ENCODE peak calls at places on chromosome 1, in six cellular contexts. One of them, this sample, is unnamed.

GRCh38 chr1:204398197-204399125 is 13.2 kb downstream of the PPP1R15B start:
- DNase-seq in osteoblast: peak
- DNase-seq in Peyer's patch: peak
- DNase-seq in nephron progenitor cell: peak
- DNase-seq in fibroblast of villous mesenchyme: peak
- DNase-seq in GM13976: peak
- DNase-seq in this sample: peak

GRCh38 chr1:92475029-92475428 is 11.7 kb downstream of the GFI1 start:
- DNase-seq in osteoblast: no peak
- DNase-seq in Peyer's patch: no peak
- DNase-seq in nephron progenitor cell: no peak
- DNase-seq in fibroblast of villous mesenchyme: no peak
- DNase-seq in GM13976: no peak
- DNase-seq in this sample: no peak

GRCh38 chr1:206004821-206005220 is 1.6 kb upstream of the RAB7B start:
- DNase-seq in osteoblast: no peak
- DNase-seq in Peyer's patch: no peak
- DNase-seq in nephron progenitor cell: no peak
- DNase-seq in fibroblast of villous mesenchyme: no peak
- DNase-seq in GM13976: no peak
- DNase-seq in this sample: no peak

GRCh38 chr1:177948336-177948972 is 21.4 kb downstream of the SEC16B start:
- DNase-seq in osteoblast: no peak
- DNase-seq in Peyer's patch: no peak
- DNase-seq in nephron progenitor cell: peak
- DNase-seq in fibroblast of villous mesenchyme: peak
- DNase-seq in GM13976: peak
- DNase-seq in this sample: peak

GRCh38 chr1:246608616-246609376 is 42.5 kb downstream of the CNST start:
- DNase-seq in osteoblast: peak
- DNase-seq in Peyer's patch: peak
- DNase-seq in nephron progenitor cell: no peak
- DNase-seq in fibroblast of villous mesenchyme: peak
- DNase-seq in GM13976: peak
- DNase-seq in this sample: peak

GRCh38 chr1:16905112-16905855 is 9.5 kb downstream of the RNU1-2 start:
- DNase-seq in osteoblast: peak
- DNase-seq in Peyer's patch: peak
- DNase-seq in nephron progenitor cell: peak
- DNase-seq in fibroblast of villous mesenchyme: peak
- DNase-seq in GM13976: peak
- DNase-seq in this sample: peak

GRCh38 chr1:5730272-5731109 is 261.7 kb downstream of the NPHP4 start:
- DNase-seq in osteoblast: peak
- DNase-seq in Peyer's patch: peak
- DNase-seq in nephron progenitor cell: no peak
- DNase-seq in fibroblast of villous mesenchyme: no peak
- DNase-seq in GM13976: no peak
- DNase-seq in this sample: no peak

GRCh38 chr1:194289569-194290266 is 1103.3 kb upstream of the B3GALT2 start:
- DNase-seq in osteoblast: no peak
- DNase-seq in Peyer's patch: no peak
- DNase-seq in nephron progenitor cell: no peak
- DNase-seq in fibroblast of villous mesenchyme: no peak
- DNase-seq in GM13976: peak
- DNase-seq in this sample: no peak

GRCh38 chr1:3287656-3288160 is 166.8 kb upstream of the ARHGEF16 start:
- DNase-seq in osteoblast: no peak
- DNase-seq in Peyer's patch: no peak
- DNase-seq in nephron progenitor cell: no peak
- DNase-seq in fibroblast of villous mesenchyme: no peak
- DNase-seq in GM13976: no peak
- DNase-seq in this sample: no peak

GRCh38 chr1:47438321-47439150 is 692 bp downstream of the FOXD2 start:
- DNase-seq in osteoblast: peak
- DNase-seq in Peyer's patch: no peak
- DNase-seq in nephron progenitor cell: peak
- DNase-seq in fibroblast of villous mesenchyme: no peak
- DNase-seq in GM13976: no peak
- DNase-seq in this sample: no peak

GRCh38 chr1:37574834-37575479 is 18.2 kb downstream of the DNALI1 start:
- DNase-seq in osteoblast: no peak
- DNase-seq in Peyer's patch: no peak
- DNase-seq in nephron progenitor cell: no peak
- DNase-seq in fibroblast of villous mesenchyme: peak
- DNase-seq in GM13976: no peak
- DNase-seq in this sample: peak

GRCh38 chr1:157274698-157275534 is 136.7 kb upstream of the ETV3 start:
- DNase-seq in osteoblast: no peak
- DNase-seq in Peyer's patch: no peak
- DNase-seq in nephron progenitor cell: no peak
- DNase-seq in fibroblast of villous mesenchyme: peak
- DNase-seq in GM13976: no peak
- DNase-seq in this sample: peak

GRCh38 chr1:213973129-213973528 is 14.6 kb upstream of the PROX1 start:
- DNase-seq in osteoblast: no peak
- DNase-seq in Peyer's patch: no peak
- DNase-seq in nephron progenitor cell: no peak
- DNase-seq in fibroblast of villous mesenchyme: no peak
- DNase-seq in GM13976: no peak
- DNase-seq in this sample: no peak

GRCh38 chr1:9263984-9264929 is 28.4 kb upstream of the SPSB1 start:
- DNase-seq in osteoblast: peak
- DNase-seq in Peyer's patch: no peak
- DNase-seq in nephron progenitor cell: no peak
- DNase-seq in fibroblast of villous mesenchyme: no peak
- DNase-seq in GM13976: no peak
- DNase-seq in this sample: no peak

GRCh38 chr1:172826096-172826741 is 167.3 kb downstream of the FASLG start:
- DNase-seq in osteoblast: no peak
- DNase-seq in Peyer's patch: no peak
- DNase-seq in nephron progenitor cell: no peak
- DNase-seq in fibroblast of villous mesenchyme: peak
- DNase-seq in GM13976: no peak
- DNase-seq in this sample: peak

GRCh38 chr1:53725238-53725689 is 13.7 kb downstream of the GLIS1 start:
- DNase-seq in osteoblast: peak
- DNase-seq in Peyer's patch: no peak
- DNase-seq in nephron progenitor cell: peak
- DNase-seq in fibroblast of villous mesenchyme: peak
- DNase-seq in GM13976: no peak
- DNase-seq in this sample: no peak

GRCh38 chr1:67773462-67773861 is 59.8 kb downstream of the GNG12 start:
- DNase-seq in osteoblast: no peak
- DNase-seq in Peyer's patch: no peak
- DNase-seq in nephron progenitor cell: no peak
- DNase-seq in fibroblast of villous mesenchyme: no peak
- DNase-seq in GM13976: no peak
- DNase-seq in this sample: no peak

GRCh38 chr1:231807498-231807897 is 180.9 kb downstream of the DISC1 start:
- DNase-seq in osteoblast: no peak
- DNase-seq in Peyer's patch: no peak
- DNase-seq in nephron progenitor cell: no peak
- DNase-seq in fibroblast of villous mesenchyme: no peak
- DNase-seq in GM13976: no peak
- DNase-seq in this sample: no peak

GRCh38 chr1:59015708-59016107 is 231.9 kb upstream of the JUN start:
- DNase-seq in osteoblast: peak
- DNase-seq in Peyer's patch: no peak
- DNase-seq in nephron progenitor cell: no peak
- DNase-seq in fibroblast of villous mesenchyme: peak
- DNase-seq in GM13976: no peak
- DNase-seq in this sample: peak

GRCh38 chr1:100383743-100384405 is 31.6 kb downstream of the CDC14A start:
- DNase-seq in osteoblast: no peak
- DNase-seq in Peyer's patch: no peak
- DNase-seq in nephron progenitor cell: no peak
- DNase-seq in fibroblast of villous mesenchyme: no peak
- DNase-seq in GM13976: no peak
- DNase-seq in this sample: no peak

GRCh38 chr1:109239047-109239579 is 10.2 kb upstream of the CELSR2 start:
- DNase-seq in osteoblast: peak
- DNase-seq in Peyer's patch: no peak
- DNase-seq in nephron progenitor cell: no peak
- DNase-seq in fibroblast of villous mesenchyme: no peak
- DNase-seq in GM13976: no peak
- DNase-seq in this sample: no peak

GRCh38 chr1:109240158-109241152 is 8.9 kb upstream of the CELSR2 start:
- DNase-seq in osteoblast: peak
- DNase-seq in Peyer's patch: no peak
- DNase-seq in nephron progenitor cell: no peak
- DNase-seq in fibroblast of villous mesenchyme: peak
- DNase-seq in GM13976: no peak
- DNase-seq in this sample: peak

GRCh38 chr1:109241344-109241743 is 8.0 kb upstream of the CELSR2 start:
- DNase-seq in osteoblast: peak
- DNase-seq in Peyer's patch: no peak
- DNase-seq in nephron progenitor cell: no peak
- DNase-seq in fibroblast of villous mesenchyme: no peak
- DNase-seq in GM13976: no peak
- DNase-seq in this sample: no peak

GRCh38 chr1:109238382-109238781 is 11.0 kb upstream of the CELSR2 start:
- DNase-seq in osteoblast: no peak
- DNase-seq in Peyer's patch: no peak
- DNase-seq in nephron progenitor cell: no peak
- DNase-seq in fibroblast of villous mesenchyme: no peak
- DNase-seq in GM13976: no peak
- DNase-seq in this sample: no peak

GRCh38 chr1:109239580-109240068 is 9.7 kb upstream of the CELSR2 start:
- DNase-seq in osteoblast: peak
- DNase-seq in Peyer's patch: no peak
- DNase-seq in nephron progenitor cell: peak
- DNase-seq in fibroblast of villous mesenchyme: peak
- DNase-seq in GM13976: peak
- DNase-seq in this sample: peak
- TF ChIP-seq CTCF in osteoblast: peak
- TF ChIP-seq CTCF in Peyer's patch: no peak
- TF ChIP-seq CTCF in nephron progenitor cell: peak
- TF ChIP-seq CTCF in fibroblast of villous mesenchyme: peak
- TF ChIP-seq CTCF in GM13976: peak
- TF ChIP-seq CTCF in this sample: peak

DNA sequence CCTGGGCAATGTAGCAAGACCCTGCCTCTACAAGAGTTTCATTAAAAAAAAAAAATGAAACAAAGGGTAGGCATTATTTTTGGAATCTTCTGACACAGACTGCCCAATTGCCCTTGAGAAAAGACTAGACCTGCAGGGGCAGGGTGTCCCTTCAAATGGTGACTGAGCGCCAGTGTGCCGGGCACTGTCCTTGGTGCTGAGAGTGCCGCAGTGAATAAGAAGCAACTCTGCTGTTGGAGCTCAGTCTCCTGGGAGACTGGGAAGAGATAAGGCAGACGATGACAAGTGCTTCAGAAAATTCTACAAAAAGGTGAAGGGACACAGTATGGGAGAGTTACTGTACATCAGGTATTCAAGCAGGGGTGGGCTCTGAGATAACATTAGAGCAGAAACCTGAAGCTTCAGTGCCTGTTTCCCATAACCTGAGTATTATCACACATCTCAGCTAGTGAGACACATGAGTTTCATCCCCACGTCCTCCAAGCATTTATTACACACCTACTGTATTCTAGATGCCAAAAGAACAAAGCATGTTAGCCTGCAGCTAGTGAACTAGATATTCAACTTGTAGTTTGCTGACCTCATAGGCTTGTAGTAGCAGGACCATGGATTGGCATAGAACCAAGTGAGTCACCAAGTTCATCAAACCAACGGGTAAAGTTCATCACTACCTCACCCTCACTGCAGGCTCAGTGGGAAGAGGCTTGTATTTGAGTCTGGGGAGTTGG is 18.4 kb upstream of the RPL11 start:
- DNase-seq in osteoblast: peak
- DNase-seq in Peyer's patch: no peak
- DNase-seq in nephron progenitor cell: peak
- DNase-seq in fibroblast of villous mesenchyme: peak
- DNase-seq in GM13976: peak
- DNase-seq in this sample: peak
- TF ChIP-seq CTCF in osteoblast: no peak
- TF ChIP-seq CTCF in Peyer's patch: no peak
- TF ChIP-seq CTCF in nephron progenitor cell: no peak
- TF ChIP-seq CTCF in fibroblast of villous mesenchyme: no peak
- TF ChIP-seq CTCF in GM13976: no peak
- TF ChIP-seq CTCF in this sample: peak

DNA sequence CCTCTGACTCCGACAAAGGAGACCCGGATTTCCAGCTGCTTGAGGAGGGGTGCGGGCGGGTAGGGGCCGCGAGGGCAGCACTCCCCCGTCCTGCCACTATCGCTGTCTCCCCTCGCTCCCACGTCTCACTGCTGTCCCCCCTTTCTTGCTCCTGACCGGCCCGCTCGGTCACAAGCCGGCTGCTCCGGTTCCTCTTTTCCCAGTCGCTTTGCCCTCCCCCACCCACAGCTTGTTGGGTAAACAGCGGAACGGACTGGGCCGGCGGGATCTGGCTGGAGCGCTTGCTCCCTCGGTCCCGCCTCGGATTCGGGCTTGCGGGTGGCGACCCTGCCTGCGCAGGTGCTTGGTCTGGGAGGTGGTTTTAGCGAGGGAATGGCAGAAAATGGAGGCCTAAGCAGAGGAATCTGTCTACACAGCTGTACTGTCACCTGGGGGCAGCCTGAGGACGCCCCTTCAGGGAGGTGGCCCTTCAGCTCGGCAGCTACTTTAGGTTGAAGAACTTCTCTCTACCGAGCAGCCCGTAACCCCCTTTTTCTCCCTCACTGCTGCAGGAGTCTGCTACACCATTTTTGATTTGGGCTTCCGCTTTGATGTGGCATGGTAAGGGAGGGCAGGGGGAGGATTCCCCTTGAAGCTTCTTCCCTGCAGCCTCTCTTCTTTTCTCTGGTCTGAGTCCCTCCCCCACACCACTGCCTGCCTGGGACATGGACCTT is 645 bp downstream of the ATP6V0B start:
- DNase-seq in osteoblast: peak
- DNase-seq in Peyer's patch: peak
- DNase-seq in nephron progenitor cell: peak
- DNase-seq in fibroblast of villous mesenchyme: peak
- DNase-seq in GM13976: peak
- DNase-seq in this sample: peak
- TF ChIP-seq CTCF in osteoblast: no peak
- TF ChIP-seq CTCF in Peyer's patch: no peak
- TF ChIP-seq CTCF in nephron progenitor cell: no peak
- TF ChIP-seq CTCF in fibroblast of villous mesenchyme: no peak
- TF ChIP-seq CTCF in GM13976: no peak
- TF ChIP-seq CTCF in this sample: no peak

GRCh38 chr1:183180634-183181056 is 5.4 kb upstream of the LAMC2 start:
- DNase-seq in osteoblast: peak
- DNase-seq in Peyer's patch: no peak
- DNase-seq in nephron progenitor cell: no peak
- DNase-seq in fibroblast of villous mesenchyme: peak
- DNase-seq in GM13976: peak
- DNase-seq in this sample: peak

GRCh38 chr1:183186820-183187219 is 756 bp downstream of the LAMC2 start:
- DNase-seq in osteoblast: no peak
- DNase-seq in Peyer's patch: no peak
- DNase-seq in nephron progenitor cell: no peak
- DNase-seq in fibroblast of villous mesenchyme: no peak
- DNase-seq in GM13976: no peak
- DNase-seq in this sample: no peak

GRCh38 chr1:183191833-183192232 is 5.8 kb downstream of the LAMC2 start:
- DNase-seq in osteoblast: peak
- DNase-seq in Peyer's patch: no peak
- DNase-seq in nephron progenitor cell: no peak
- DNase-seq in fibroblast of villous mesenchyme: peak
- DNase-seq in GM13976: no peak
- DNase-seq in this sample: peak

GRCh38 chr1:183180213-183180612 is 5.9 kb upstream of the LAMC2 start:
- DNase-seq in osteoblast: peak
- DNase-seq in Peyer's patch: no peak
- DNase-seq in nephron progenitor cell: no peak
- DNase-seq in fibroblast of villous mesenchyme: peak
- DNase-seq in GM13976: no peak
- DNase-seq in this sample: peak

GRCh38 chr1:183185941-183186490 is at the start of gene LAMC2:
- DNase-seq in osteoblast: no peak
- DNase-seq in Peyer's patch: peak
- DNase-seq in nephron progenitor cell: peak
- DNase-seq in fibroblast of villous mesenchyme: no peak
- DNase-seq in GM13976: peak
- DNase-seq in this sample: no peak
- TF ChIP-seq CTCF in osteoblast: no peak
- TF ChIP-seq CTCF in Peyer's patch: no peak
- TF ChIP-seq CTCF in nephron progenitor cell: peak
- TF ChIP-seq CTCF in fibroblast of villous mesenchyme: peak
- TF ChIP-seq CTCF in GM13976: no peak
- TF ChIP-seq CTCF in this sample: no peak

This sample was measured in AG10803.